ENCODE peak calls at places on chromosomes 12 and 14, in five cellular contexts. One of them, this sample, is unnamed.

GRCh38 chr12:104748790-104749189 is 209.3 kb downstream of the SLC41A2 start:
- DNase-seq in nephron progenitor cell: no peak
- DNase-seq in lung: no peak
- DNase-seq in AG04450: peak
- DNase-seq in LNCaP clone FGC: no peak
- DNase-seq in this sample: no peak

GRCh38 chr14:77122555-77123125 is 19.0 kb downstream of the ZDHHC22 start:
- DNase-seq in LNCaP clone FGC: no peak
- DNase-seq in nephron progenitor cell: no peak
- DNase-seq in AG04450: no peak
- DNase-seq in lung: no peak
- DNase-seq in this sample: no peak

GRCh38 chr14:52950898-52951729 is at the start of gene FERMT2:
- DNase-seq in lung: peak
- DNase-seq in nephron progenitor cell: peak
- DNase-seq in AG04450: peak
- DNase-seq in LNCaP clone FGC: no peak
- DNase-seq in this sample: peak

GRCh38 chr14:71004481-71004880 is 97.2 kb downstream of the PCNX1 start:
- DNase-seq in LNCaP clone FGC: no peak
- DNase-seq in nephron progenitor cell: no peak
- DNase-seq in lung: no peak
- DNase-seq in AG04450: no peak
- DNase-seq in this sample: no peak

GRCh38 chr14:104707629-104708595 is 16.1 kb upstream of the ADSS1 start:
- DNase-seq in LNCaP clone FGC: no peak
- DNase-seq in lung: no peak
- DNase-seq in nephron progenitor cell: no peak
- DNase-seq in AG04450: no peak
- DNase-seq in this sample: no peak

GRCh38 chr12:51005671-51006070 is 20.5 kb downstream of the SLC11A2 start:
- DNase-seq in nephron progenitor cell: no peak
- DNase-seq in AG04450: no peak
- DNase-seq in lung: peak
- DNase-seq in LNCaP clone FGC: peak
- DNase-seq in this sample: no peak

GRCh38 chr14:92929689-92930608 is 7.0 kb downstream of the CHGA start:
- DNase-seq in nephron progenitor cell: no peak
- DNase-seq in LNCaP clone FGC: no peak
- DNase-seq in AG04450: no peak
- DNase-seq in lung: no peak
- DNase-seq in this sample: no peak

GRCh38 chr14:72443991-72444431 is 449.9 kb downstream of the DPF3 start:
- DNase-seq in lung: no peak
- DNase-seq in nephron progenitor cell: no peak
- DNase-seq in AG04450: no peak
- DNase-seq in LNCaP clone FGC: no peak
- DNase-seq in this sample: no peak

GRCh38 chr12:25701290-25701689 is 148.2 kb upstream of the LMNTD1 start:
- DNase-seq in AG04450: no peak
- DNase-seq in nephron progenitor cell: no peak
- DNase-seq in LNCaP clone FGC: no peak
- DNase-seq in lung: no peak
- DNase-seq in this sample: no peak

GRCh38 chr14:71574976-71575375 is 357.3 kb upstream of the RGS6 start:
- DNase-seq in nephron progenitor cell: no peak
- DNase-seq in AG04450: peak
- DNase-seq in LNCaP clone FGC: no peak
- DNase-seq in lung: no peak
- DNase-seq in this sample: no peak

GRCh38 chr14:73787760-73788508 is 63.7 kb upstream of the PTGR2 start:
- DNase-seq in AG04450: no peak
- DNase-seq in nephron progenitor cell: no peak
- DNase-seq in LNCaP clone FGC: no peak
- DNase-seq in lung: no peak
- DNase-seq in this sample: no peak

GRCh38 chr14:79278286-79278797 is 933.0 kb downstream of the DIO2 start:
- DNase-seq in nephron progenitor cell: no peak
- DNase-seq in AG04450: no peak
- DNase-seq in lung: no peak
- DNase-seq in LNCaP clone FGC: no peak
- DNase-seq in this sample: no peak

GRCh38 chr14:65251213-65251612 is 148.9 kb upstream of the MAX start:
- DNase-seq in nephron progenitor cell: no peak
- DNase-seq in lung: no peak
- DNase-seq in LNCaP clone FGC: no peak
- DNase-seq in AG04450: peak
- DNase-seq in this sample: no peak

GRCh38 chr12:116697305-116698130 is 40.4 kb downstream of the SPRING1 start:
- DNase-seq in nephron progenitor cell: peak
- DNase-seq in AG04450: no peak
- DNase-seq in lung: no peak
- DNase-seq in LNCaP clone FGC: peak
- DNase-seq in this sample: no peak

GRCh38 chr12:89461190-89461589 is 63.4 kb downstream of the GALNT4 start:
- DNase-seq in LNCaP clone FGC: no peak
- DNase-seq in nephron progenitor cell: no peak
- DNase-seq in lung: no peak
- DNase-seq in AG04450: no peak
- DNase-seq in this sample: no peak

GRCh38 chr12:64039285-64039871 is 182.7 kb downstream of the KICS2 start:
- DNase-seq in lung: no peak
- DNase-seq in AG04450: peak
- DNase-seq in LNCaP clone FGC: peak
- DNase-seq in nephron progenitor cell: no peak
- DNase-seq in this sample: no peak

GRCh38 chr14:94394594-94395305 is 6.3 kb upstream of the SERPINA1 start:
- DNase-seq in lung: peak
- DNase-seq in nephron progenitor cell: no peak
- DNase-seq in LNCaP clone FGC: no peak
- DNase-seq in AG04450: no peak
- DNase-seq in this sample: no peak

GRCh38 chr14:62745496-62745895 is 299.8 kb downstream of the KCNH5 start:
- DNase-seq in nephron progenitor cell: no peak
- DNase-seq in AG04450: no peak
- DNase-seq in LNCaP clone FGC: no peak
- DNase-seq in lung: no peak
- DNase-seq in this sample: no peak

GRCh38 chr12:25648460-25648859 is 95.4 kb upstream of the LMNTD1 start:
- DNase-seq in lung: peak
- DNase-seq in nephron progenitor cell: peak
- DNase-seq in LNCaP clone FGC: peak
- DNase-seq in AG04450: peak
- DNase-seq in this sample: no peak

GRCh38 chr14:73264896-73265720 is 27.8 kb downstream of the PAPLN start:
- DNase-seq in AG04450: no peak
- DNase-seq in lung: no peak
- DNase-seq in nephron progenitor cell: no peak
- DNase-seq in LNCaP clone FGC: no peak
- DNase-seq in this sample: no peak

GRCh38 chr14:103516426-103517171 is 6.0 kb downstream of the CKB start:
- DNase-seq in lung: no peak
- DNase-seq in nephron progenitor cell: no peak
- DNase-seq in AG04450: no peak
- DNase-seq in LNCaP clone FGC: no peak
- DNase-seq in this sample: no peak

GRCh38 chr14:64364907-64365306 is 23.2 kb upstream of the MTHFD1 start:
- DNase-seq in AG04450: no peak
- DNase-seq in LNCaP clone FGC: no peak
- DNase-seq in lung: no peak
- DNase-seq in nephron progenitor cell: no peak
- DNase-seq in this sample: no peak

GRCh38 chr14:74964787-74965769 is 9.7 kb upstream of the PGF start:
- DNase-seq in lung: no peak
- DNase-seq in AG04450: no peak
- DNase-seq in nephron progenitor cell: no peak
- DNase-seq in LNCaP clone FGC: no peak
- DNase-seq in this sample: no peak

DNA sequence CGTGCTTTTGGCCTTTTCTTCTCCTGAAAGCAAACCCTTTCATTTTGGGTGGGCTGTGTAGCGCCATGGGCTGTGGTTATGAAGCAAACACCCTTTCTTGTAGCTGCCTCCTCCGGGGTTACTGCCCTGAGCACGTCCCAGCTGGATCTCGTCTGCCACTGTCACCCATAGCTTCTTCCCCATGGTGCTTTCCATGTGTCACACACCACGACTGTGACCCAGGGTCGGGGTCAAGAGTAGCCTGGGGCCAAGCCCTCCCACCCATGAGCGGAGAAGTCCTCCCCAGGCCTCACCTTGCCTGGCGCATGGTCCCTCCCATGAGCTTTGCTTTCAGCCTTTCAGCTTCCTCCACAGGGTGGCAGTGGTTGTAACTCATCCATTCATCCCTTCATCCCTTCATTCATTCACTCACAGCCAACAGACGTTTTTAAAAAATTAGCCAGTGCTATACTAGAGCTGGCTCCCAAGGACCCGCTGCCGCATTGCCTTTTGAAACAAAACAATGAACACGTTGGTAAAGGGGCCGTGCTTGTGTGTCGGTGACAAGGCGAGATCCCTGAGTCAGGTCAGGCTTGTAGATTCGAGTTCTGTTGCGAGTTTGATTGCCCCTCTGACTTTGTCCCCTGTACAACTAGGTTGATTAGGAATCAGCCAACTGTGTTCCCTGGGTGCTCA is 29.5 kb downstream of the MEG3 start:
- DNase-seq in lung: no peak
- DNase-seq in AG04450: no peak
- DNase-seq in nephron progenitor cell: no peak
- DNase-seq in LNCaP clone FGC: no peak
- DNase-seq in this sample: no peak
- TF ChIP-seq CTCF in lung: no peak
- TF ChIP-seq CTCF in AG04450: no peak
- TF ChIP-seq CTCF in nephron progenitor cell: no peak
- TF ChIP-seq CTCF in LNCaP clone FGC: peak
- TF ChIP-seq CTCF in this sample: no peak

DNA sequence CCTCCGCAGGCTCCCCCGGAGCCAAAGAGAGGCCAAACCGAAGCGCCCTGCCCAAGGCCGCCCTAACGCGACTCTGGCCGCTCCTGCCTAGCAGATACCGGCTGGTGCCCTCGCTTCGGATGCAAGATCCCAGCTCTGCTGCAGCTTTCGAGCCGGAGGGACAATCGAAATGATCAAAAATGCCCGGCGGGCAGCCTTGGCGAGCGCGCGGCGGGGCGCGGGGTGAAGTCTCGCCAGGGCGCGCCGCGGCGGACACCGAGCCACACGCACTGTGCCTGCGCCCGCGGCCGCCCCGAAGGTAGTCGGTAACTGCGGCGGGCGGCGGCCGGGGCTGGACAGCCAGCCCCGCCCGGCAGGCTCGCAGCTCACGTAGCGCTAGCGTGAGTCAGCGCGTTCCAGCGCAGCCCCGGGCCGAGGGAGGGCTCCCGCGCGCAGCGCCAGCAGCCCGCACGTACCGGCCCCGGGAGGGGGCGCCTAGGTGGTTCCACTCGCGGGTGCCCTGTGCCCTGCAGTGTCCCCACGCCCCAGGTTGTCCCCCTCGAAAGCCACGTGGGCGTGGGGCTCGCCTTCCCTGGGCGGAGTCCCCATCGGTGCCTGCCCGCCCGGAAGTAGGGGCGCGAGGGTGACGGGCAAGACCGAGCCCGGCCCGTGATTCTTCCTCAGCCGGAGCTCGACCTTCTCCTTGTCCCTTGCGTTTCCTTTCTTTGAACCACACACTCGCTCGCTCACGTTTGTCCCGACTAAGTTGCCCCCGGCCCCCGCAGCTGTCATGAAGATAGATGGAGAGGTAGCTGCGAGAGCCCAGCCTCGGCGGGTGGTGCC is 109.3 kb upstream of the EGLN3 start:
- DNase-seq in AG04450: no peak
- DNase-seq in nephron progenitor cell: peak
- DNase-seq in lung: peak
- DNase-seq in LNCaP clone FGC: no peak
- DNase-seq in this sample: peak
- TF ChIP-seq CTCF in AG04450: peak
- TF ChIP-seq CTCF in nephron progenitor cell: no peak
- TF ChIP-seq CTCF in lung: no peak
- TF ChIP-seq CTCF in LNCaP clone FGC: no peak
- TF ChIP-seq CTCF in this sample: no peak

GRCh38 chr14:106455026-106455425 is 928.6 kb downstream of the TMEM121 start:
- DNase-seq in nephron progenitor cell: no peak
- DNase-seq in LNCaP clone FGC: no peak
- DNase-seq in lung: no peak
- DNase-seq in AG04450: no peak
- DNase-seq in this sample: no peak

GRCh38 chr14:106460916-106461315 is 934.5 kb downstream of the TMEM121 start:
- DNase-seq in AG04450: no peak
- DNase-seq in nephron progenitor cell: no peak
- DNase-seq in LNCaP clone FGC: no peak
- DNase-seq in lung: no peak
- DNase-seq in this sample: no peak

DNA sequence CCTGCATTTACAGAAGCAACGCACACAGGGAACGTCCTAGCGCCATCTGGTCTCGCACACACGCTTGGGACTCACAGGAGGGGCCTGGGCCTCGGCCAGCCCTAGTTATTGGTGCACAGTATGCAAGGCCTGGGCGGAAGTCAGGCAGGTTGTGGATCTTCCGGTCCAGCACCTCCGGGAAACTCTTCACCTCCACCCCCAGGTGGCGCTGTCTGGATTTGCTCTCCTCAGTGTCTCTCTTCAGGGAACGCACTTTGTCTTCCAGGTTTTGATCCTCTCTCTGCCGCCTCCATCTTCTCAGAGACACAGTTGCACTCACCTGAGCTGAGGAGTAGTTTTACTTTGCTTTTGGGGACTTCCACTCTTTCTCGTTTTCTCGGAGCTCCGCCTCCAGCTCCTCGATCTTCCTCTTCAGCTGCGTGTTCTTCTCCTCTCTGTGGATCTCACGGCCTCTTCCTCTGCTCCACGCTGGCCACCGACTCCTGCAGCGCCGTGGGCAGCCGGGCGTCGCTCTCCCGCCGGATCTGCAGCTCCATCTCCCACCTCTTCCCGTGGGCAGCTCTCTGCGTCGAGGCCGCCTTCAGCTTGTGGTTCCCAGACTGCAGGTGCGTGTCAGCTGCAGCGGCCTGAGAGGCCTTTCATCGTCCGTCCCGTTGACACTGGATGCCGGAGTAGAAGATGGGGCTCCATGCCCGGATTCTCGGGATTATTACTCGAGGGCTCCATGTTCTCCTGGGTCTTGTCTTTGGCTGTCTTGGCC is 933.8 kb downstream of the TMEM121 start:
- DNase-seq in LNCaP clone FGC: no peak
- DNase-seq in nephron progenitor cell: no peak
- DNase-seq in AG04450: no peak
- DNase-seq in lung: no peak
- DNase-seq in this sample: peak
- TF ChIP-seq CTCF in LNCaP clone FGC: peak
- TF ChIP-seq CTCF in nephron progenitor cell: no peak
- TF ChIP-seq CTCF in AG04450: no peak
- TF ChIP-seq CTCF in lung: no peak
- TF ChIP-seq CTCF in this sample: no peak

GRCh38 chr14:30357791-30358190 is 201.2 kb upstream of the G2E3 start:
- DNase-seq in LNCaP clone FGC: no peak
- DNase-seq in lung: no peak
- DNase-seq in nephron progenitor cell: no peak
- DNase-seq in AG04450: no peak
- DNase-seq in this sample: no peak

GRCh38 chr14:30362369-30363218 is 196.4 kb upstream of the G2E3 start:
- DNase-seq in AG04450: no peak
- DNase-seq in lung: no peak
- DNase-seq in LNCaP clone FGC: no peak
- DNase-seq in nephron progenitor cell: no peak
- DNase-seq in this sample: no peak
- TF ChIP-seq CTCF in AG04450: no peak
- TF ChIP-seq CTCF in lung: no peak
- TF ChIP-seq CTCF in LNCaP clone FGC: no peak
- TF ChIP-seq CTCF in nephron progenitor cell: no peak
- TF ChIP-seq CTCF in this sample: no peak